ENCODE peak calls at places on chromosomes 2 and 18, in eight cellular contexts. G, J, N, F, R, V, M and U are unnamed samples.
A peak's percentile ranks its signal among the peaks of the same experiment; 100 is the strongest.

GRCh38 chr18:48093104-48093503 is 162.6 kb upstream of the SMAD2 start:
- DNase-seq in G (no peak), J (no peak), N (no peak), F (no peak), R (no peak), V (no peak), M (no peak), U (no peak)

GRCh38 chr2:95274291-95275150 is at the start of gene PROM2:
- DNase-seq in G (peak; percentile 11), J (peak; percentile 71), N (no peak), F (peak; percentile 6), R (peak; percentile 10), V (no peak), M (no peak), U (no peak)

GRCh38 chr2:134375935-134376334 is 122.1 kb downstream of the MGAT5 start:
- DNase-seq in G (no peak), J (peak; percentile 45), N (no peak), F (peak; percentile 35), R (no peak), V (peak; percentile 73), M (no peak), U (no peak)

GRCh38 chr2:36549063-36549662 is 48.8 kb downstream of the FEZ2 start:
- DNase-seq in G (no peak), J (no peak), N (no peak), F (no peak), R (no peak), V (peak; percentile 21), M (no peak), U (no peak)

GRCh38 chr2:136255648-136256461 is 137.9 kb upstream of the CXCR4 start:
- DNase-seq in G (no peak), J (no peak), N (no peak), F (no peak), R (no peak), V (no peak), M (peak; percentile 62), U (peak; percentile 42)

GRCh38 chr2:229179598-229179997 is 91.5 kb downstream of the PID1 start:
- DNase-seq in G (no peak), J (no peak), N (no peak), F (no peak), R (no peak), V (no peak), M (no peak), U (no peak)

GRCh38 chr2:117801826-117802225 is 12.7 kb upstream of the DDX18 start:
- DNase-seq in G (no peak), J (peak; percentile 7), N (no peak), F (no peak), R (no peak), V (peak; percentile 41), M (no peak), U (no peak)

GRCh38 chr18:62716679-62717058 is 1.3 kb downstream of the PHLPP1 start:
- DNase-seq in G (peak; percentile 49), J (peak; percentile 37), N (no peak), F (peak; percentile 75), R (peak; percentile 40), V (peak; percentile 16), M (peak; percentile 51), U (peak; percentile 78)

GRCh38 chr2:128654404-128654803 is 335.7 kb upstream of the HS6ST1 start:
- DNase-seq in G (peak; percentile 29), J (no peak), N (no peak), F (no peak), R (peak; percentile 33), V (no peak), M (no peak), U (no peak)

GRCh38 chr2:220043155-220043992 is 415.9 kb downstream of the SLC4A3 start:
- DNase-seq in G (no peak), J (peak; percentile 20), N (no peak), F (no peak), R (no peak), V (no peak), M (no peak), U (no peak)

GRCh38 chr2:168396131-168396530 is 59.9 kb upstream of the CERS6 start:
- DNase-seq in G (no peak), J (no peak), N (no peak), F (no peak), R (no peak), V (peak; percentile 22), M (no peak), U (no peak)

GRCh38 chr18:43129946-43130523 is 14.6 kb upstream of the RIT2 start:
- DNase-seq in G (no peak), J (no peak), N (no peak), F (no peak), R (no peak), V (peak; percentile 39), M (no peak), U (no peak)

GRCh38 chr2:230916218-230916617 is 8.8 kb downstream of the GPR55 start:
- DNase-seq in G (no peak), J (no peak), N (no peak), F (no peak), R (no peak), V (no peak), M (no peak), U (no peak)

GRCh38 chr2:62054029-62054791 is 141.7 kb upstream of the B3GNT2 start:
- DNase-seq in G (no peak), J (no peak), N (no peak), F (no peak), R (no peak), V (no peak), M (no peak), U (no peak)

DNA sequence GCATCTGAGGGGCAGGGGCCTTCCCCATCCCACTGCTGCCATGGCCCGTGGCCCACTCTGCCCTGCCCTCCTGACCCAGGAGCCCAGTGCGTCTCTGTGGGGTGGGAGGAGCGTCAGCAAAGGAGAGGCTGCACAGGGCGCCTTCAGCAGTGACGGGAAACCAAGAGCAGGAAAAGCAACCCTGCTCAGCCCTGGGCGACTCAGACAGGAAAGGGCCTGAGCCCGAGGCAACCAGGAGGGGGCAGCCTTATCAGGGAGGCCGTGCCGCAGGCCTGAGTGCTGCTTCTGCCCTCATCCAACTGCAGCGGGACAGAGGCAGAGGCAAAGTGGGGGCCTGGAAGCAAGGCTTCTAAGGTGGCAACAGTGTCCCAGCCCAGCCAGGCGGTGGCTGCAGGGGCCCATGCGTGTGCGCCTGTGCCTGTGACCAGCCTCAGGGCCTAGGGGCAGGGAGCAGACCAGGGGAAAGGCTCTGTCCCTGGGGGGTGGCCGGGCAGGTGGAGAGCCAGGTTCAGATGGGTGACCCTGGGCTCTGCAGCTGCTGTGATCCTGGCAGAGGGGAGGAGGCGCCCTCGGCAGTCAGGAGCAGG is 23.3 kb upstream of the ALPI start:
- DNase-seq in G (no peak), J (no peak), N (no peak), F (peak; percentile 54), R (no peak), V (no peak), M (no peak), U (no peak)
- TF ChIP-seq CTCF in G (no peak), J (no peak), N (no peak), F (peak; percentile 17), R (no peak), V (peak; percentile 6), M (no peak), U (peak; percentile 24)

DNA sequence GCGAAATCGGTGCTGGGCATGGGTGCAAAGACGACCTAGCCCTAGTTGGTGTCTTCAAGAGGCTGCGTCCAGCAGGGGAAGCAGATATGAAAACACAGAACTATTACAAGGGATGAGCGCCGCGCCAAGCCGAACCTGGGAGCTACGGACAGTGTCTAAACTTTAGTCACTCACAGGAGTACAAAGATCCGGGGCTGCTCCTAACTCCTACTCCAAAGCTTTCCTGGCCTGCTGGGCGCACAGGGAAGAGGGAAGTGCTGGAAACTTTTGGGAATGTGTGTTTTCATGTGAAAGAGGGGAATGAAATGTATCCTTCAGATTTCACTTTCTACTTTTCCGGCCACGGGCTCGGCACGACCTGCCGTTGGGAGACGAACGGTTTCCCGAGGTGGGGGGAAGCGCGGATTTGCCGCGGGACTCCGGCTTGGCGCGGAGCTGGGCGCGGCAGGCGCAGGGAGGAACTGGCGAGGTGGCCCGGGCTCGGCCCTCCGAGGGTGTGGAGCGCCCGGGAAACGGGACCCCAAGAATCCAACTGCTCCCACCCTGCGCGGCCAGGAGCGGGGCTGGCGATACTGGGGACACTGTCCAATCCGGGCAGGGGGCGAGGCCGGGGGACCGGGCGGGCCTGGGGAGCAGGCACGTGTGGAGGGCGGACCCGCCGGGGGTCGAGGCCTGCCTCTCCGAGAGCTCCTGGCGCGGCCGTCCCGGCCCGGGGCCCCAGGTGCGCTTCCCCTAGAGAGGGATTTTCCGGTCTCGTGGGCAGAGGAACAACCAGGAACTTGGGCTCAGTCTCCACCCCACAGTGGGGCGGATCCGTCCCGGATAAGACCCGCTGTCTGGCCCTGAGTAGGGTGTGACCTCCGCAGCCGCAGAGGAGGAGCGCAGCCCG is at the start of gene ANXA4:
- DNase-seq in G (peak; percentile 91), J (peak; percentile 90), N (no peak), F (peak; percentile 36), R (peak; percentile 89), V (peak; percentile 83), M (peak; percentile 67), U (peak; percentile 86)
- TF ChIP-seq CTCF in G (no peak), J (no peak), N (peak; percentile 14), F (no peak), R (peak; percentile 16), V (peak; percentile 25), M (peak; percentile 24), U (peak; percentile 23)

GRCh38 chr2:111145103-111145760 is 24.5 kb downstream of the BCL2L11 start:
- DNase-seq in G (no peak), J (no peak), N (no peak), F (no peak), R (no peak), V (no peak), M (no peak), U (no peak)

GRCh38 chr2:111148925-111149324 is 28.2 kb downstream of the BCL2L11 start:
- DNase-seq in G (no peak), J (no peak), N (no peak), F (no peak), R (no peak), V (no peak), M (no peak), U (no peak)

GRCh38 chr2:111145951-111146350 is 25.2 kb downstream of the BCL2L11 start:
- DNase-seq in G (no peak), J (no peak), N (no peak), F (no peak), R (no peak), V (no peak), M (no peak), U (no peak)

GRCh38 chr2:111148225-111148873 is 27.6 kb downstream of the BCL2L11 start:
- DNase-seq in G (no peak), J (no peak), N (no peak), F (no peak), R (no peak), V (no peak), M (no peak), U (no peak)

GRCh38 chr2:111149882-111150455 is 29.3 kb downstream of the BCL2L11 start:
- DNase-seq in G (no peak), J (no peak), N (no peak), F (no peak), R (no peak), V (no peak), M (no peak), U (no peak)
- TF ChIP-seq CTCF in G (no peak), J (no peak), N (no peak), F (no peak), R (no peak), V (no peak), M (no peak), U (no peak)

DNA sequence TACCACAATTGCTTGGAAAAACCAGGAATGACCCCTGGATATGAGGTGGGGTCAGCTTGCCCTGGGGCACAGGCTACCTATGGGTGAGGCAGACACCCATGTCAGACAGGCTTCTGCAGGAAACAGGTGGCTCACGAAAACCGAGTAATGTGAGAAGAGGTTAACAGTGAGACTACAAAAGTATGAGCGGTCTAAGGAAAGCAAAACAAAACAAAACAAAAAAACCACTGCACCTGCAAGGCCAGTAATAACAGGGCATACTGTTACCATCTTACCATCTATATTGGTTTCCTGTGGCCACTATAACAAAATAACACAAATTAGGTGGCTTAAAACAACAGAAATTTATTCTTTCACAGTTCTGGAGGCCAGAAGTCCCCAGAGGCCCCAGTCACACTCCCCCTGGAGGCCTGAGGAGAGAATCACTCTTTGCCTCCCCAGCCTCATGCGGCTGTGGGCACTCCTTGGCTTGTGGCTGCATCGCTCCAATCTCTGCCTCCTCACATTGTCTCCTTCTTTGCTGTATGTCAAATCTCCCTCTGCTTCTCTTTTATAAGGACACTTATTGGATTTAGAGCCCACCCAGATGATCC is 86.6 kb upstream of the EPC2 start:
- DNase-seq in G (no peak), J (no peak), N (no peak), F (no peak), R (no peak), V (no peak), M (no peak), U (peak; percentile 41)
- TF ChIP-seq CTCF in G (no peak), J (no peak), N (no peak), F (no peak), R (no peak), V (peak; percentile 23), M (peak; percentile 4), U (peak; percentile 31)